ENCODE peak calls at places on chromosomes 6 and 20, in ten cellular contexts. J is amygdala; V is choroid plexus epithelial cell; B is dermis blood vessel endothelial cell; E is CD4-positive, alpha-beta T cell; Y is mesenchymal stem cell; L is AG09319; O is stimulated activated CD8-positive, alpha-beta memory T cell treated with anti-CD3 and anti-CD28 coated beads, Interleukin-15, amount 100 ng/mL, for 24 hours; A is stimulated activated CD4-positive, alpha-beta T cell treated with anti-CD3 and anti-CD28 coated beads, Interleukin-2, amount 100 ng/mL, for 24 hours; M is astrocyte of the spinal cord. P is an unnamed sample.

GRCh38 chr20:58213112-58213511 is 15.3 kb downstream of the ANKRD60 start:
- DNase-seq in V (peak), A (no peak), B (peak), Y (no peak), E (no peak), O (no peak), J (peak), L (no peak), M (no peak), P (peak)

GRCh38 chr20:63778034-63778752 is 38.6 kb downstream of the SLC2A4RG start:
- DNase-seq in E (no peak), M (no peak), B (peak), A (no peak), O (no peak), L (no peak), Y (peak), J (no peak), V (peak), P (no peak)

GRCh38 chr6:150176659-150177058 is 33.8 kb downstream of the PPP1R14C start:
- DNase-seq in A (no peak), B (no peak), E (no peak), L (no peak), M (no peak), J (no peak), O (no peak), V (no peak), Y (no peak), P (no peak)

GRCh38 chr6:31945507-31946369 is at the start of gene CFB:
- DNase-seq in J (no peak), A (no peak), M (peak), E (no peak), O (no peak), L (peak), V (peak), B (peak), Y (peak), P (no peak)

GRCh38 chr6:137451926-137452325 is 42.3 kb downstream of the OLIG3 start:
- DNase-seq in L (peak), V (peak), J (no peak), O (no peak), B (peak), A (no peak), Y (no peak), M (peak), E (no peak), P (no peak)

GRCh38 chr20:21511850-21512633 is 1.8 kb downstream of the NKX2-2 start:
- DNase-seq in J (no peak), M (no peak), V (no peak), L (no peak), O (no peak), Y (no peak), E (no peak), A (no peak), B (no peak), P (no peak)

GRCh38 chr6:30655743-30656094 is 8.8 kb downstream of the C6orf136 start:
- DNase-seq in B (no peak), Y (no peak), V (peak), M (no peak), E (no peak), L (no peak), A (no peak), O (no peak), J (no peak), P (no peak)

GRCh38 chr6:3869632-3870527 is 20.7 kb downstream of the FAM50B start:
- DNase-seq in V (no peak), M (no peak), L (no peak), A (peak), J (no peak), E (no peak), O (no peak), Y (no peak), B (no peak), P (no peak)

GRCh38 chr6:163165922-163166321 is 248.6 kb upstream of the QKI start:
- DNase-seq in B (no peak), Y (no peak), V (no peak), L (no peak), O (no peak), A (no peak), M (no peak), J (peak), E (no peak), P (peak)

GRCh38 chr6:8182857-8183256 is 80.5 kb upstream of the EEF1E1 start:
- DNase-seq in E (no peak), M (no peak), B (no peak), L (no peak), J (no peak), A (no peak), V (peak), O (no peak), Y (no peak), P (no peak)

GRCh38 chr6:32790306-32790705 is 26.5 kb downstream of the HLA-DOB start:
- DNase-seq in O (no peak), L (no peak), J (no peak), V (no peak), A (no peak), M (no peak), Y (no peak), B (no peak), E (no peak), P (no peak)

GRCh38 chr6:101462576-101462975 is 69.1 kb downstream of the GRIK2 start:
- DNase-seq in J (no peak), L (no peak), V (no peak), Y (peak), A (no peak), O (no peak), E (no peak), B (no peak), M (no peak), P (no peak)

GRCh38 chr6:23111984-23112383 is 542.6 kb downstream of the HDGFL1 start:
- DNase-seq in L (no peak), O (no peak), J (no peak), B (no peak), Y (no peak), E (no peak), A (no peak), M (peak), V (peak), P (no peak)

GRCh38 chr6:8174571-8174970 is 72.2 kb upstream of the EEF1E1 start:
- DNase-seq in E (no peak), Y (no peak), M (no peak), V (no peak), O (no peak), A (no peak), J (no peak), B (no peak), L (no peak), P (no peak)

GRCh38 chr20:61371501-61372150 is 119.6 kb downstream of the CDH4 start:
- DNase-seq in L (no peak), J (no peak), O (no peak), B (no peak), M (no peak), E (no peak), Y (peak), V (no peak), A (no peak), P (no peak)

GRCh38 chr20:17499041-17499440 is 32.1 kb downstream of the BFSP1 start:
- DNase-seq in M (no peak), Y (peak), J (no peak), L (no peak), B (no peak), O (no peak), E (no peak), V (peak), A (no peak), P (no peak)

GRCh38 chr20:39282619-39283092 is 320.5 kb downstream of the DHX35 start:
- DNase-seq in V (no peak), B (no peak), E (no peak), L (no peak), J (no peak), O (no peak), M (no peak), A (no peak), Y (no peak), P (no peak)

GRCh38 chr20:63624486-63624885 is 2.4 kb downstream of the GMEB2 start:
- DNase-seq in Y (peak), J (no peak), B (no peak), A (no peak), O (no peak), M (peak), L (no peak), V (peak), E (no peak), P (no peak)

GRCh38 chr6:138372711-138373463 is 4.8 kb upstream of the SMIM28 start:
- DNase-seq in M (peak), Y (no peak), V (peak), J (no peak), E (no peak), L (no peak), B (peak), O (no peak), A (no peak), P (no peak)

GRCh38 chr6:38371312-38371672 is 268.4 kb downstream of the BTBD9 start:
- DNase-seq in V (no peak), Y (peak), J (no peak), A (no peak), O (no peak), M (no peak), E (no peak), L (no peak), B (no peak), P (no peak)

GRCh38 chr6:27145731-27146455 is 101.6 kb upstream of the PRSS16 start:
- DNase-seq in O (no peak), E (peak), J (peak), Y (peak), A (peak), B (peak), L (no peak), M (peak), V (peak), P (peak)

GRCh38 chr20:50883856-50884255 is 47.4 kb downstream of the ADNP start:
- DNase-seq in J (no peak), E (no peak), V (no peak), B (no peak), M (no peak), L (no peak), O (no peak), A (no peak), Y (no peak), P (no peak)

GRCh38 chr6:13112921-13113320 is 215.4 kb downstream of the TBC1D7 start:
- DNase-seq in L (no peak), B (no peak), Y (no peak), M (no peak), E (no peak), A (no peak), J (no peak), O (no peak), V (no peak), P (no peak)

GRCh38 chr6:49257549-49257948 is 205.5 kb downstream of the MMUT start:
- DNase-seq in L (no peak), E (no peak), V (no peak), Y (no peak), M (no peak), J (no peak), A (no peak), B (no peak), O (no peak), P (no peak)

GRCh38 chr6:115747719-115748118 is 313.0 kb downstream of the FRK start:
- DNase-seq in A (no peak), B (no peak), J (no peak), M (no peak), Y (no peak), O (no peak), E (no peak), V (no peak), L (no peak), P (no peak)

GRCh38 chr20:44449864-44450263 is 25.8 kb upstream of the TTPAL start:
- DNase-seq in A (no peak), V (no peak), B (no peak), L (no peak), E (no peak), J (no peak), Y (no peak), M (no peak), O (no peak), P (no peak)

GRCh38 chr6:47352966-47353365 is 43.3 kb upstream of the TNFRSF21 start:
- DNase-seq in J (no peak), V (no peak), B (no peak), L (no peak), M (no peak), Y (no peak), E (no peak), A (no peak), O (no peak), P (no peak)

GRCh38 chr6:33384581-33385020 is 7.0 kb upstream of the KIFC1 start:
- DNase-seq in A (no peak), J (no peak), E (no peak), M (peak), V (peak), Y (peak), O (no peak), L (no peak), B (peak), P (no peak)

GRCh38 chr6:714100-714499 is 21.2 kb upstream of the EXOC2 start:
- DNase-seq in V (no peak), E (no peak), M (no peak), O (no peak), A (no peak), L (no peak), Y (no peak), J (no peak), B (peak), P (no peak)

GRCh38 chr6:111586554-111586953 is 19.1 kb downstream of the TRAF3IP2 start:
- DNase-seq in M (no peak), L (no peak), O (no peak), Y (no peak), B (no peak), A (no peak), J (no peak), V (no peak), E (no peak), P (no peak)

GRCh38 chr20:62540504-62540903 is 64.7 kb upstream of the GATA5 start:
- DNase-seq in E (no peak), J (no peak), O (no peak), B (no peak), L (no peak), Y (no peak), M (no peak), A (no peak), V (no peak), P (no peak)

GRCh38 chr20:10228330-10228729 is 9.7 kb downstream of the SNAP25 start:
- DNase-seq in B (no peak), Y (no peak), A (no peak), M (no peak), J (no peak), V (no peak), L (no peak), O (no peak), E (no peak), P (no peak)

GRCh38 chr6:161140554-161140875 is 133.3 kb downstream of the AGPAT4 start:
- DNase-seq in J (no peak), L (no peak), E (no peak), A (no peak), V (no peak), O (no peak), M (no peak), Y (no peak), B (no peak), P (no peak)